ENCODE peak calls at places on chromosomes 3 and 15, in eight cellular contexts. Q is psoas muscle; H is CD4-positive, alpha-beta T cell; T is stomach; W is prostate gland; O is Panc1; N is Peyer's patch; K is substantia nigra. Z is an unnamed sample.

GRCh38 chr3:122773856-122774535 is 19.6 kb downstream of the HSPBAP1 start:
- DNase-seq in Q (no peak), H (no peak), T (no peak), W (no peak), O (no peak), N (no peak), K (no peak), Z (no peak)

GRCh38 chr3:11613319-11613718 is 30.4 kb downstream of the VGLL4 start:
- DNase-seq in Q (no peak), H (no peak), T (no peak), W (no peak), O (no peak), N (no peak), K (no peak), Z (no peak)

GRCh38 chr15:86336051-86336788 is 256.5 kb downstream of the AGBL1 start:
- DNase-seq in Q (no peak), H (no peak), T (no peak), W (no peak), O (no peak), N (no peak), K (no peak), Z (no peak)

GRCh38 chr3:68123231-68123630 is 468.8 kb upstream of the SUCLG2 start:
- DNase-seq in Q (no peak), H (no peak), T (no peak), W (no peak), O (no peak), N (no peak), K (no peak), Z (no peak)

GRCh38 chr15:55276324-55276723 is 13.3 kb downstream of the RAB27A start:
- DNase-seq in Q (no peak), H (no peak), T (no peak), W (no peak), O (no peak), N (no peak), K (no peak), Z (no peak)

GRCh38 chr3:71752911-71753715 is 542 bp upstream of the GPR27 start:
- DNase-seq in Q (no peak), H (no peak), T (no peak), W (no peak), O (no peak), N (no peak), K (no peak), Z (no peak)

GRCh38 chr3:19898725-19899124 is 35.3 kb downstream of the EFHB start:
- DNase-seq in Q (no peak), H (no peak), T (no peak), W (no peak), O (no peak), N (no peak), K (no peak), Z (no peak)

GRCh38 chr15:49428392-49429095 is 5.5 kb downstream of the FGF7 start:
- DNase-seq in Q (no peak), H (no peak), T (no peak), W (no peak), O (no peak), N (no peak), K (no peak), Z (no peak)

GRCh38 chr15:75193976-75194375 is 7.7 kb upstream of the C15orf39 start:
- DNase-seq in Q (no peak), H (no peak), T (no peak), W (no peak), O (no peak), N (no peak), K (no peak), Z (no peak)

GRCh38 chr15:66621491-66622467 is 56.0 kb upstream of the LCTL start:
- DNase-seq in Q (no peak), H (no peak), T (no peak), W (no peak), O (no peak), N (no peak), K (no peak), Z (peak)

GRCh38 chr3:146969356-146969755 is 364.2 kb upstream of the PLSCR5 start:
- DNase-seq in Q (no peak), H (no peak), T (no peak), W (no peak), O (no peak), N (no peak), K (no peak), Z (no peak)

GRCh38 chr15:33720952-33721351 is 247.3 kb upstream of the CHRM5 start:
- DNase-seq in Q (no peak), H (no peak), T (no peak), W (no peak), O (no peak), N (no peak), K (no peak), Z (no peak)

GRCh38 chr15:56249080-56249479 is 5.4 kb upstream of the RFX7 start:
- DNase-seq in Q (no peak), H (no peak), T (no peak), W (peak), O (no peak), N (no peak), K (no peak), Z (no peak)

GRCh38 chr15:100692259-100692658 is 89.9 kb downstream of the ASB7 start:
- DNase-seq in Q (no peak), H (no peak), T (no peak), W (no peak), O (no peak), N (no peak), K (no peak), Z (no peak)

GRCh38 chr15:67267951-67268941 is 13.7 kb downstream of the IQCH start:
- DNase-seq in Q (no peak), H (no peak), T (no peak), W (no peak), O (no peak), N (no peak), K (no peak), Z (no peak)

GRCh38 chr3:33834117-33834495 is 35.7 kb downstream of the PDCD6IP start:
- DNase-seq in Q (no peak), H (no peak), T (no peak), W (no peak), O (no peak), N (no peak), K (no peak), Z (no peak)

GRCh38 chr3:183122257-183122932 is 23.1 kb upstream of the MCCC1 start:
- DNase-seq in Q (no peak), H (no peak), T (no peak), W (no peak), O (peak), N (no peak), K (no peak), Z (no peak)

GRCh38 chr15:78666010-78666409 is 25.0 kb upstream of the CHRNB4 start:
- DNase-seq in Q (no peak), H (no peak), T (no peak), W (no peak), O (no peak), N (no peak), K (no peak), Z (no peak)

GRCh38 chr3:46293991-46294833 is 52.0 kb downstream of the CCR3 start:
- DNase-seq in Q (no peak), H (no peak), T (no peak), W (no peak), O (no peak), N (no peak), K (no peak), Z (no peak)

GRCh38 chr3:196016485-196016884 is 65.4 kb downstream of the TFRC start:
- DNase-seq in Q (no peak), H (no peak), T (no peak), W (no peak), O (no peak), N (no peak), K (no peak), Z (no peak)

GRCh38 chr3:39005295-39005694 is 46.4 kb downstream of the SCN11A start:
- DNase-seq in Q (no peak), H (no peak), T (no peak), W (no peak), O (no peak), N (no peak), K (no peak), Z (no peak)

GRCh38 chr15:63073497-63074172 is 31.1 kb downstream of the TPM1 start:
- DNase-seq in Q (no peak), H (no peak), T (no peak), W (no peak), O (no peak), N (peak), K (no peak), Z (no peak)

GRCh38 chr15:55221090-55222011 is 24.6 kb upstream of the RSL24D1 start:
- DNase-seq in Q (no peak), H (no peak), T (no peak), W (no peak), O (no peak), N (no peak), K (no peak), Z (no peak)

GRCh38 chr3:13655074-13655913 is 106.4 kb downstream of the FBLN2 start:
- DNase-seq in Q (peak), H (no peak), T (peak), W (no peak), O (no peak), N (no peak), K (no peak), Z (no peak)

GRCh38 chr3:99637041-99637380 is 1.4 kb upstream of the COL8A1 start:
- DNase-seq in Q (no peak), H (no peak), T (no peak), W (no peak), O (peak), N (no peak), K (no peak), Z (no peak)

GRCh38 chr15:58457466-58457965 is 25.7 kb downstream of the LIPC start:
- DNase-seq in Q (no peak), H (no peak), T (no peak), W (no peak), O (no peak), N (no peak), K (no peak), Z (no peak)

GRCh38 chr3:131914090-131914691 is 120.6 kb downstream of the CPNE4 start:
- DNase-seq in Q (no peak), H (no peak), T (no peak), W (no peak), O (no peak), N (no peak), K (no peak), Z (no peak)

GRCh38 chr3:107271787-107272387 is 105.4 kb upstream of the CCDC54 start:
- DNase-seq in Q (no peak), H (no peak), T (no peak), W (no peak), O (peak), N (no peak), K (no peak), Z (no peak)

GRCh38 chr3:156681003-156681402 is 6.6 kb downstream of the TIPARP start:
- DNase-seq in Q (no peak), H (no peak), T (peak), W (peak), O (no peak), N (peak), K (no peak), Z (no peak)

GRCh38 chr3:142724682-142725351 is 983 bp downstream of the TRPC1 start:
- DNase-seq in Q (peak), H (peak), T (no peak), W (peak), O (peak), N (peak), K (peak), Z (peak)

GRCh38 chr3:196537319-196537984 is 22.3 kb upstream of the SMCO1 start:
- DNase-seq in Q (peak), H (peak), T (peak), W (no peak), O (no peak), N (peak), K (no peak), Z (no peak)

GRCh38 chr15:36422631-36423030 is 156.8 kb upstream of the CDIN1 start:
- DNase-seq in Q (no peak), H (no peak), T (no peak), W (no peak), O (no peak), N (no peak), K (no peak), Z (no peak)

DNA sequence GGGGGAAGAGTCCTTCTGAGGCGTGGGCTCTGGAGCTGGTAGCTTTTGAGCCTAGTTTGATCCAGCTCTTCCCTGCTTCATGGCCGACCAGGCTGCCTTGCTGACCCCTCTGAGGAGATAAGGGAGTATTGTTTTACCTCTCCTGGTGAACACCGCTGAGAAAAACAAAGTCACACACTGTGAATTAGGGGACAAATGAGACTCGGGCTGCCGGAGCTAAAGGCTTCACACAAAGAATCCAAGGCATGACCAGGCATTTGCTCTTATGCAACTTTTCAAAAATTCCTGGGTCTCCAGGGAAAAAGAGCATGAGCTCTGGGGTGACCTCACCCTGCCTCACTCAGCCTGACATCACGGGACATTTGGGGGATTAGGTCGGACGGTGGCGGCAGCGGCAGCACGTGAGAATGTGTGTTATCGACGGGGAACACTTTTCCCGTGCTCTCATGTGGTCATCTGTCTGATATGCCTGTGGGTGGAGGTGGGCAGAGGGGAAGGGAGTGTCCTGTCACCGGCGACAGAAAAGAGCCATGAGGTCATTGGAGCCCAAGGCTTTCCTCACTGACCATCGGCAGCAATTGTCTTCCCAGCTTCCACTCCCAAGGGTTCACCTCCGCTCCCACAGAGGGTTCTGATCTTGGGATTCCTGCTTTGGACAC is 61.0 kb downstream of the TMEM44 start:
- DNase-seq in Q (peak), H (no peak), T (no peak), W (no peak), O (no peak), N (peak), K (no peak), Z (no peak)
- H3K27ac ChIP-seq in Q (peak), H (no peak), T (peak), W (no peak), O (peak), N (no peak), K (no peak), Z (no peak)

DNA sequence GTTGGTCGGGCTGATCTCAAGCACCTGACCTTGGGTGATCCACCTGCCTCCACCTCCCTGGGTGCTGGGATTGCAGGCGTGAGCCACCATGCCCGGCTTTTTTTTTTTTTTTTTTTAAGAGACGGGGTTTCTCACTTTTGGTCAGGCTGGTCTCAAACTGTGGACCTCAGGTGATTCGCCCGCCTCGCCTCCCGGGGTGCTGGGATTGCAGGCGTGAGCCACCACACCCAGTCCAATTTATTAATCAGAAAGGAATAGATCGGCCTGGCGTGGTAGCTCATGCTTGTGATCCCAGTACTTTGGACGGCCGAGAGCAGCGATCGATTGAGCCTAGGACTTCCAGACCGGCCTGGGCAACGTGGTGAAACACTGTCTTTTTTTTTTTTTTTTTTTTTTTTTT is 13.9 kb upstream of the GOLGA8M start:
- DNase-seq in Q (no peak), H (no peak), T (no peak), W (no peak), O (no peak), N (no peak), K (no peak), Z (no peak)
- H3K27ac ChIP-seq in Q (no peak), H (no peak), T (no peak), W (no peak), O (no peak), N (no peak), K (no peak), Z (no peak)

GRCh38 chr15:39639037-39639436 is 58.2 kb downstream of the THBS1 start:
- DNase-seq in Q (no peak), H (no peak), T (no peak), W (no peak), O (no peak), N (no peak), K (no peak), Z (no peak)

GRCh38 chr15:39638041-39638440 is 57.2 kb downstream of the THBS1 start:
- DNase-seq in Q (no peak), H (no peak), T (no peak), W (no peak), O (no peak), N (no peak), K (no peak), Z (no peak)

GRCh38 chr15:39641187-39641889 is 60.5 kb downstream of the THBS1 start:
- DNase-seq in Q (no peak), H (no peak), T (no peak), W (no peak), O (no peak), N (no peak), K (no peak), Z (no peak)

GRCh38 chr15:39642011-39642640 is 61.2 kb downstream of the THBS1 start:
- DNase-seq in Q (no peak), H (no peak), T (no peak), W (no peak), O (no peak), N (no peak), K (no peak), Z (no peak)

GRCh38 chr15:39640665-39641064 is 59.8 kb downstream of the THBS1 start:
- DNase-seq in Q (no peak), H (no peak), T (no peak), W (no peak), O (no peak), N (no peak), K (no peak), Z (no peak)
- H3K27ac ChIP-seq in Q (no peak), H (no peak), T (no peak), W (no peak), O (no peak), N (peak), K (no peak), Z (no peak)

DNA sequence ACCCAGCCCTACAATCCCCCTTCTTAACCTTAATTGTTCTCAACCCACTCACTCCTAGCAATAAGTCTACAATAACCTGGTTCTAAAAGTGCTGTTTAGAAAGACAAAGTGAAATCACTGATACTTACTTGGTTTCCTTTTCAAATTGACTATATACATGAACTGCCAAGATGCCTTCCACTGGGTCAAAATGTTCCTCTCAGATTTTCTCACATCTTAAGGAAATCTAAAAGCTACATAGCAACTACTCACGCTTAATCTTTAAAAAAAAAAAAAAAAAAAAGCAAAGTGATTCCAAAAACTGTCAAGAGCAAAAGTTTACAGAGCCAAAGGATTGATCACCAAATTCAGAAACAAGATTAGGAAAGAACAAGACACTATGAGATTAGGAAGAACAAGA is 68.7 kb upstream of the MAP4 start:
- DNase-seq in Q (no peak), H (no peak), T (no peak), W (no peak), O (no peak), N (no peak), K (no peak), Z (no peak)
- H3K27ac ChIP-seq in Q (peak), H (no peak), T (peak), W (no peak), O (no peak), N (no peak), K (no peak), Z (peak)

DNA sequence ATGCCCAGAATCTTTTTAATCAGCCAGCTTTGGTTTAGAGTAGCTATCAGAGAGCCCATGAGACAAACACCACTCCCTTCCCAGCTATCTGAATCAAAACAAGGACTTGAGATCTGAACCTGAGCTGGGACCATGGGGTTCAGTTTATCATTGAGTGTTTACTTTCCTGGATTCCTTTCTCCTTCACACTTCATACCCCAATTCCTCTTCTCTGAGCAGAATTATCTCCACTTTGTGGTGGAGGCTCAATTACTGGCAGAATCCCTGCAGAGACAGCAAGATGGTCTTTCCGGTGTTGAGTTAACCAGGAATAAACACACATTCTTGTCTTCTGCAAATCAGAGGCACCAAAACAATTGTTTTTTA is 102.4 kb downstream of the RPL22L1 start:
- DNase-seq in Q (no peak), H (no peak), T (no peak), W (no peak), O (no peak), N (no peak), K (no peak), Z (no peak)
- H3K27ac ChIP-seq in Q (no peak), H (no peak), T (no peak), W (no peak), O (peak), N (no peak), K (peak), Z (no peak)

DNA sequence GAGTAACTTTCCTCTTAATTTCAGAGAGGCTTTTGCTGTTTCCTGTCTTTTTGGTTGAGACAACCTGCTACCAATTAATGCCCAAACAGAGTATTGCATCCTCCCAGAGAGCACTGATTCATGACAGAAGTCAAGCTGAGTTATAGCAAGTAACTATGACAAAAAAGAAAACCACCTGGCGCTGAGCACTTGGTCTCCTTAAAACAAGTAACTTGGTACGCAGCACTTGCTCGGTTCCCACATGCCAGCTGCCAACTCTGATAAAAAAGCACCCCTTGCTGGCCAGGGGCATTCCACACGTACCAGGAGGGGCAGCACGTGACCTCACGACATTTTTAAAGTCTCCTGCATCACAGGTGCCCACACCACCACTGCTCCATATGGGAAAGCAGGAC is 13.5 kb upstream of the MYO5C start:
- DNase-seq in Q (no peak), H (no peak), T (no peak), W (no peak), O (no peak), N (no peak), K (no peak), Z (no peak)
- H3K27ac ChIP-seq in Q (no peak), H (no peak), T (no peak), W (no peak), O (no peak), N (no peak), K (no peak), Z (no peak)

GRCh38 chr3:158771577-158771976 is 30.3 kb upstream of the MFSD1 start:
- DNase-seq in Q (no peak), H (no peak), T (no peak), W (no peak), O (no peak), N (no peak), K (no peak), Z (no peak)
- H3K27ac ChIP-seq in Q (no peak), H (no peak), T (peak), W (peak), O (peak), N (no peak), K (no peak), Z (peak)